ENCODE peak calls at places on chromosomes 11 and 22, in ten cellular contexts. G, F, P, A, W, K, Z, M, H and V are unnamed samples.
A peak's percentile ranks its signal among the peaks of the same experiment; 100 is the strongest.

GRCh38 chr22:17941501-17942406 is 82.6 kb downstream of the MICAL3 start:
- DNase-seq in G (no peak), F (no peak), P (no peak), A (no peak), W (no peak), K (no peak), Z (no peak), M (no peak), H (no peak), V (no peak)

GRCh38 chr22:42581762-42582716 is 28.3 kb downstream of the SERHL2 start:
- DNase-seq in G (peak; percentile 51), F (peak; percentile 41), P (peak; percentile 72), A (peak; percentile 36), W (peak; percentile 86), K (peak; percentile 61), Z (peak; percentile 89), M (peak; percentile 58), H (peak; percentile 57), V (peak; percentile 24)

GRCh38 chr11:7513210-7514098 is at the start of gene PPFIBP2:
- DNase-seq in G (peak; percentile 58), F (peak; percentile 25), P (peak; percentile 87), A (peak; percentile 71), W (peak; percentile 89), K (peak; percentile 90), Z (peak; percentile 89), M (peak; percentile 64), H (peak; percentile 64), V (peak; percentile 44)

GRCh38 chr11:74318241-74318932 is 6.9 kb upstream of the P4HA3 start:
- DNase-seq in G (no peak), F (peak; percentile 64), P (no peak), A (no peak), W (no peak), K (no peak), Z (no peak), M (no peak), H (peak; percentile 37), V (no peak)

GRCh38 chr11:64538501-64538951 is 52.5 kb upstream of the SLC22A12 start:
- DNase-seq in G (no peak), F (no peak), P (no peak), A (no peak), W (no peak), K (no peak), Z (no peak), M (no peak), H (no peak), V (no peak)

GRCh38 chr11:47393163-47394049 is 15.0 kb upstream of the SLC39A13 start:
- DNase-seq in G (no peak), F (peak; percentile 57), P (no peak), A (peak; percentile 26), W (no peak), K (no peak), Z (peak; percentile 78), M (no peak), H (no peak), V (no peak)

GRCh38 chr11:27812341-27812740 is 112.1 kb upstream of the BDNF start:
- DNase-seq in G (no peak), F (peak; percentile 13), P (no peak), A (no peak), W (no peak), K (no peak), Z (no peak), M (no peak), H (no peak), V (no peak)

GRCh38 chr22:50025993-50026392 is 13.4 kb upstream of the IL17REL start:
- DNase-seq in G (no peak), F (no peak), P (no peak), A (no peak), W (no peak), K (no peak), Z (no peak), M (no peak), H (no peak), V (no peak)

GRCh38 chr11:106021967-106022794 is at the start of gene MSANTD4:
- DNase-seq in G (peak; percentile 97), F (peak; percentile 100), P (peak; percentile 100), A (peak; percentile 99), W (peak; percentile 99), K (peak; percentile 100), Z (peak; percentile 100), M (peak; percentile 98), H (peak; percentile 100), V (peak; percentile 98)

GRCh38 chr11:124799384-124800225 is 601 bp downstream of the MSANTD2 start:
- DNase-seq in G (no peak), F (no peak), P (no peak), A (no peak), W (peak; percentile 49), K (peak; percentile 8), Z (peak; percentile 72), M (peak; percentile 42), H (peak; percentile 33), V (no peak)

GRCh38 chr22:29912605-29913398 is 29.8 kb downstream of the MTMR3 start:
- DNase-seq in G (peak; percentile 39), F (peak; percentile 74), P (no peak), A (peak; percentile 44), W (no peak), K (no peak), Z (no peak), M (peak; percentile 35), H (peak; percentile 81), V (peak; percentile 64)

GRCh38 chr11:72812604-72812967 is 1.6 kb upstream of the ATG16L2 start:
- DNase-seq in G (no peak), F (no peak), P (no peak), A (no peak), W (peak; percentile 41), K (no peak), Z (no peak), M (no peak), H (peak; percentile 48), V (no peak)

GRCh38 chr11:75330279-75330678 is 21.2 kb downstream of the ARRB1 start:
- DNase-seq in G (no peak), F (no peak), P (no peak), A (no peak), W (no peak), K (no peak), Z (no peak), M (no peak), H (no peak), V (no peak)

GRCh38 chr11:16098827-16099226 is 257.5 kb downstream of the SOX6 start:
- DNase-seq in G (no peak), F (no peak), P (no peak), A (no peak), W (no peak), K (no peak), Z (no peak), M (no peak), H (no peak), V (no peak)

GRCh38 chr11:102453286-102453797 is 777 bp upstream of the TMEM123 start:
- DNase-seq in G (peak; percentile 49), F (peak; percentile 22), P (no peak), A (no peak), W (no peak), K (no peak), Z (no peak), M (peak; percentile 49), H (peak; percentile 42), V (no peak)